ENCODE peak calls at places on chromosomes 4 and X, in seven cellular contexts. U, X, V, D, B, M and J are unnamed samples.

GRCh38 chrX:39969099-39969825 is 128.5 kb downstream of the BCOR start:
- DNase-seq in U (no peak), X (no peak), V (peak), D (no peak), B (no peak), M (no peak), J (no peak)

GRCh38 chr4:108171541-108172230 is 3.0 kb upstream of the LEF1 start:
- DNase-seq in U (no peak), X (no peak), V (no peak), D (no peak), B (no peak), M (no peak), J (peak)

GRCh38 chrX:68843992-68844391 is 15.2 kb downstream of the EFNB1 start:
- DNase-seq in U (no peak), X (no peak), V (no peak), D (no peak), B (no peak), M (peak), J (no peak)

GRCh38 chrX:10518073-10518472 is 102.3 kb downstream of the MID1 start:
- DNase-seq in U (no peak), X (no peak), V (no peak), D (no peak), B (no peak), M (no peak), J (no peak)

GRCh38 chr4:158802914-158803313 is 34.1 kb downstream of the FNIP2 start:
- DNase-seq in U (no peak), X (no peak), V (no peak), D (no peak), B (no peak), M (no peak), J (no peak)

GRCh38 chrX:124098089-124098488 is 136.6 kb downstream of the STAG2 start:
- DNase-seq in U (no peak), X (peak), V (peak), D (no peak), B (no peak), M (peak), J (no peak)

GRCh38 chr4:7387925-7388324 is 46.8 kb downstream of the PSAPL1 start:
- DNase-seq in U (no peak), X (no peak), V (no peak), D (no peak), B (no peak), M (no peak), J (no peak)

GRCh38 chrX:10070714-10071436 is 85.9 kb upstream of the CLCN4 start:
- DNase-seq in U (no peak), X (no peak), V (no peak), D (no peak), B (no peak), M (no peak), J (no peak)

GRCh38 chrX:153408871-153409351 is 2.4 kb upstream of the ZFP92 start:
- DNase-seq in U (no peak), X (no peak), V (no peak), D (no peak), B (no peak), M (no peak), J (no peak)

GRCh38 chrX:104013606-104014005 is at the start of gene H2BW1:
- DNase-seq in U (no peak), X (no peak), V (no peak), D (no peak), B (no peak), M (no peak), J (no peak)

GRCh38 chrX:136909119-136909705 is 28.7 kb upstream of the RBMX start:
- DNase-seq in U (peak), X (peak), V (peak), D (peak), B (peak), M (peak), J (peak)

GRCh38 chrX:118171354-118171753 is 54.7 kb upstream of the KLHL13 start:
- DNase-seq in U (no peak), X (no peak), V (no peak), D (no peak), B (no peak), M (no peak), J (no peak)

GRCh38 chr4:41146716-41147506 is 67.4 kb downstream of the APBB2 start:
- DNase-seq in U (no peak), X (peak), V (no peak), D (no peak), B (no peak), M (peak), J (no peak)

GRCh38 chrX:49271341-49271740 is 1.7 kb downstream of the PPP1R3F start:
- DNase-seq in U (no peak), X (no peak), V (no peak), D (no peak), B (no peak), M (no peak), J (no peak)

GRCh38 chrX:38561951-38562719 is 793 bp downstream of the TSPAN7 start:
- DNase-seq in U (no peak), X (no peak), V (peak), D (peak), B (peak), M (no peak), J (peak)

GRCh38 chr4:142817442-142817841 is 28.7 kb downstream of the INPP4B start:
- DNase-seq in U (peak), X (peak), V (no peak), D (no peak), B (no peak), M (peak), J (no peak)

GRCh38 chr4:134465417-134465816 is 263.8 kb upstream of the PABPC4L start:
- DNase-seq in U (no peak), X (no peak), V (peak), D (no peak), B (no peak), M (no peak), J (peak)

GRCh38 chr4:134471569-134471968 is 270.0 kb upstream of the PABPC4L start:
- DNase-seq in U (no peak), X (no peak), V (peak), D (no peak), B (no peak), M (no peak), J (no peak)

DNA sequence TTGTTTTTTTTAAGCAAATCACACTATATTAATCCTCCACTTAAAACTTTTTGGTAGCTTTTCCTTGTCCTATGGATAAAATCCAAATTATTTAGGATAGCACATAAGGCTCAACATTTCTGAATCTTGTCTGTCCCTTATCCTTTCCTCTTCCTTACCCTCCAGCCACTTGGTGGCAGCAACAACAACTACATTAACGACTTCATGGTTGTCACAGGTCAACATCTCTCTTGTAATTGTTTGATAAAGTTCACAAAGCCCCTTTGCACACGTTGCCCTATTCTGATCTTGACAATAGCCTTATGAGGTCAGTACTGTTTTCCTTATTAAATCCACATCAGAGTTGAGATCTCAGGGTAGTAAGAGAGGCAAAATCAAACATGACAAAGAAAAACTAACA is 269.0 kb upstream of the PABPC4L start:
- DNase-seq in U (no peak), X (no peak), V (peak), D (no peak), B (no peak), M (peak), J (peak)
- TF ChIP-seq CTCF in U (peak), X (no peak), V (no peak), D (peak), B (peak), M (no peak), J (no peak)

GRCh38 chr4:183659029-183659870 is at the start of the genes RWDD4 and TRAPPC11:
- DNase-seq in U (peak), X (peak), V (peak), D (peak), B (peak), M (peak), J (peak)
- TF ChIP-seq CTCF in U (peak), X (no peak), V (peak), D (peak), B (peak), M (peak), J (peak)

GRCh38 chr4:68077301-68077700 is 52.4 kb downstream of the TMPRSS11F start:
- DNase-seq in U (no peak), X (no peak), V (no peak), D (no peak), B (no peak), M (no peak), J (no peak)

GRCh38 chr4:68082758-68083157 is 46.9 kb downstream of the TMPRSS11F start:
- DNase-seq in U (no peak), X (no peak), V (no peak), D (no peak), B (no peak), M (no peak), J (no peak)

GRCh38 chr4:68077737-68078136 is 51.9 kb downstream of the TMPRSS11F start:
- DNase-seq in U (no peak), X (no peak), V (no peak), D (no peak), B (no peak), M (no peak), J (no peak)

GRCh38 chr4:68076194-68076593 is 53.5 kb downstream of the TMPRSS11F start:
- DNase-seq in U (no peak), X (no peak), V (no peak), D (no peak), B (no peak), M (no peak), J (no peak)

DNA sequence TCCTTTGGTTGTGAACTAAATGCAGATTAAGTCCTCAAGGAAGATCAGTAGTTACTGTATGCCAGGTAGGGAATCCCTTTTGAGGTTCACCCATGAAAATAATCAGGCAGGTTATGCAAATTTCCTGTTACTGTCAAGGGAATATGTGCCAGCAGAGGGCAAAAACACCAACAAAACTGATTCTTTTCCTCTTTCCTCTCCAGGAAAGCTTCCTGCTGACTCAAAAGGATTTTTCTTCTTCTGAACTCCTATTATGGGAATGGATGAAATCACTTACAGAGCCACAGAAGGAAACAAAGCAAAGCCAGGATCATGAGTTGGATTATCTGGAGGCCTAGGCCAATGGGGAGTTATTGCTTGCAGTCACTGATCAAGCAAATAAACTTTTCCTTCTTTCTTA is 49.8 kb downstream of the TMPRSS11F start:
- DNase-seq in U (no peak), X (no peak), V (no peak), D (no peak), B (no peak), M (no peak), J (no peak)
- TF ChIP-seq CTCF in U (no peak), X (no peak), V (no peak), D (no peak), B (no peak), M (no peak), J (peak)

DNA sequence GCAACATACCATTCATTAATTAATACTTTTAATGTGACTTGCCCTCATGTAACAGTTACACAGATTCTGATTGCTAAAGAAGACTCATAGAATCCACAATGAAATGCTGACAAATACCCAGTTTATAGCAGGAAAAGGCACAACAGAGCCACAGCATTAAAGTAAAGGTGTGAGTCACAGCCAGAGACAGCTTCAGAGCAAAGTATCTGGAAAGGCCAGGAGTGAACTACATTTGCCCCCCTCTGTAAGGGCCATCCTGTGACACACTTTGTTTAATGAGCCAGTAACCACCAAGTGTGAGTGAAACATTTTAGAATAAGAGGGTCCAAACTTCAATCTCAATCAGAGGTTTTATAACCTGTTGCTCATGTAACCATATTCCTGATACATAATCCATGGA is 133.8 kb upstream of the TACR3 start:
- DNase-seq in U (no peak), X (no peak), V (no peak), D (no peak), B (no peak), M (no peak), J (no peak)
- TF ChIP-seq CTCF in U (no peak), X (no peak), V (no peak), D (no peak), B (no peak), M (no peak), J (no peak)

GRCh38 chrX:46913710-46914109 is 1.5 kb downstream of the JADE3 start:
- DNase-seq in U (no peak), X (peak), V (peak), D (peak), B (no peak), M (peak), J (peak)

GRCh38 chrX:46910415-46910814 is 1.8 kb upstream of the JADE3 start:
- DNase-seq in U (no peak), X (no peak), V (no peak), D (no peak), B (no peak), M (no peak), J (no peak)

GRCh38 chrX:46916273-46916672 is 4.1 kb downstream of the JADE3 start:
- DNase-seq in U (no peak), X (no peak), V (no peak), D (no peak), B (no peak), M (no peak), J (no peak)

GRCh38 chrX:46912098-46912672 is at the start of gene JADE3:
- DNase-seq in U (peak), X (peak), V (peak), D (peak), B (peak), M (peak), J (peak)

GRCh38 chrX:46912673-46913491 is 661 bp downstream of the JADE3 start:
- DNase-seq in U (no peak), X (peak), V (peak), D (peak), B (peak), M (peak), J (peak)
- TF ChIP-seq CTCF in U (peak), X (peak), V (peak), D (peak), B (peak), M (peak), J (peak)

GRCh38 chr4:139878050-139878449 is 212.4 kb downstream of the MGST2 start:
- DNase-seq in U (no peak), X (no peak), V (no peak), D (no peak), B (no peak), M (no peak), J (no peak)
- TF ChIP-seq CTCF in U (no peak), X (no peak), V (no peak), D (no peak), B (no peak), M (no peak), J (no peak)

DNA sequence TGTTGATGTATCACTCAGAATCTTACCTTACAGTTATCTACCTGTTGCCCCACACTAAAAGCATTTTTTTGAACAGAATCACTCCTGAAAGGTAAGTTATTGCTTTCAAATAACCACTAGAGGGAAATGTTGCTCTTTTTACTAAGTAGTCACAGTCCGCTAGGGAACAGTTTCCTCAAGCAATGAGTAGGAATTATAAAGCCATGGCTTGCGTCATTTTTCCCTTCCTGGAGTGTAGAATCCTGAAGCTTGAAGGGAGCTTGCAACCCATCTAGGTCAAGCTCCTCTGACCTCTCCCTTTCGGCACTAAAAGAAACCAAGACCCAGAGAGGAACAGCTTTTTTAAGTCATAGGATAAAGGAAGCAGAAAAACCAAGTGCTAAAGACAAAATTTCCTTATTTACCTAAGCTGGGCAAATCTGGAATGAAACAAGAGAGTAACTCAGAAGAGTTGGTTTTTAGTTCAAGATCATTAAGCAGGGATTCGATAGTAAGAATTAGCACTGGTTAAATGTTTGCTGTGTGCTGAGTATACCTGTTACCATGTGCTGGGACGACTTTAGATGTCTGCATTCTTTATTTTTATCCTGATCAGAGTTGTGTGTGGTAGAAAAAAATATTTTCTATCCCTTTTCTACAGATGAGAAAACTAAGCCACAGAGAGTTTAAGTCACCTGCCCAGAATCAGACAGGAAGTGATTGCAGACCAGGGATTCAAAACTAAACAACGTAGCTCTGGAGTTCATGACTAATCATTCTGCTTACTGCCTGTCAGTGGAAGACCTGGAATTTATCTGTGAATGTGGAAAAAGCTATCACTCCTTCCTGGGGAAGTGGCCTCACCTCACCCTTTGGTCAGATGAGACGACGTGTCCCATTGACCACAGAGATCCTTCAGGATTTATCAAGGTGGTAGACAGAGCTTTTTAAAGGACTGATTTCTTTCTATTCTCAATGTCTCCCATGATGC is 631.5 kb downstream of the RAB28 start:
- DNase-seq in U (peak), X (peak), V (peak), D (no peak), B (no peak), M (peak), J (peak)
- TF ChIP-seq CTCF in U (peak), X (peak), V (peak), D (peak), B (peak), M (peak), J (peak)

GRCh38 chr4:24470681-24471622 is 113.4 kb downstream of the DHX15 start:
- DNase-seq in U (no peak), X (peak), V (peak), D (peak), B (peak), M (no peak), J (peak)
- TF ChIP-seq CTCF in U (peak), X (no peak), V (peak), D (no peak), B (no peak), M (no peak), J (no peak)

GRCh38 chr4:44927361-44928061 is 201.2 kb upstream of the GNPDA2 start:
- DNase-seq in U (no peak), X (peak), V (peak), D (no peak), B (no peak), M (peak), J (no peak)
- TF ChIP-seq CTCF in U (peak), X (peak), V (peak), D (peak), B (peak), M (peak), J (peak)

GRCh38 chrX:106901781-106902219 is 1.3 kb downstream of the RIPPLY1 start:
- DNase-seq in U (no peak), X (no peak), V (no peak), D (no peak), B (no peak), M (no peak), J (no peak)
- TF ChIP-seq CTCF in U (no peak), X (no peak), V (no peak), D (no peak), B (no peak), M (no peak), J (no peak)